ENCODE peak calls at places on chromosome 4, in nine cellular contexts. E is stimulated activated CD4-positive, alpha-beta T cell treated with anti-CD3 and anti-CD28 coated beads, Interleukin-2, amount 100 ng/mL, for 24 hours; Q is MG63; O is HCEC 1CT; B is AML-193; X is fibroblast of gingiva; S is AG10803; P is omental fat pad; Y is GF-D8. L is an unnamed sample.

GRCh38 chr4:73194064-73194463 is 64.5 kb downstream of the ANKRD17 start:
- DNase-seq in E (no peak), Q (no peak), O (peak; percentile 3), B (no peak), X (no peak), S (no peak), P (no peak), Y (no peak), L (no peak)

GRCh38 chr4:122514671-122515070 is 58.1 kb upstream of the IL2 start:
- DNase-seq in E (no peak), Q (no peak), O (no peak), B (no peak), X (no peak), S (no peak), P (no peak), Y (no peak), L (no peak)

GRCh38 chr4:132572210-132572609 is 576.9 kb upstream of the PCDH10 start:
- DNase-seq in E (no peak), Q (no peak), O (no peak), B (no peak), X (no peak), S (no peak), P (no peak), Y (no peak), L (no peak)

GRCh38 chr4:150176559-150176958 is 98.3 kb downstream of the DCLK2 start:
- DNase-seq in E (no peak), Q (peak; percentile 44), O (no peak), B (no peak), X (peak; percentile 93), S (peak; percentile 96), P (no peak), Y (no peak), L (no peak)

GRCh38 chr4:62320612-62321011 is 1120.5 kb downstream of the ADGRL3 start:
- DNase-seq in E (no peak), Q (no peak), O (no peak), B (no peak), X (no peak), S (no peak), P (no peak), Y (no peak), L (no peak)

GRCh38 chr4:127370495-127371069 is 262.2 kb upstream of the INTU start:
- DNase-seq in E (no peak), Q (peak; percentile 62), O (no peak), B (no peak), X (no peak), S (no peak), P (no peak), Y (peak; percentile 63), L (no peak)

GRCh38 chr4:110643096-110643495 is 20.2 kb upstream of the PITX2 start:
- DNase-seq in E (no peak), Q (no peak), O (no peak), B (no peak), X (no peak), S (no peak), P (no peak), Y (no peak), L (no peak)

GRCh38 chr4:8940792-8941491 is 69.3 kb upstream of the HMX1 start:
- DNase-seq in E (no peak), Q (no peak), O (no peak), B (no peak), X (no peak), S (no peak), P (no peak), Y (no peak), L (no peak)

GRCh38 chr4:158193171-158193749 is 17.0 kb upstream of the TMEM144 start:
- DNase-seq in E (no peak), Q (no peak), O (peak; percentile 5), B (peak; percentile 57), X (no peak), S (peak; percentile 20), P (no peak), Y (no peak), L (no peak)

GRCh38 chr4:1746265-1746691 is 25.0 kb downstream of the TACC3 start:
- DNase-seq in E (peak; percentile 88), Q (peak; percentile 52), O (peak; percentile 34), B (peak; percentile 44), X (peak; percentile 50), S (peak; percentile 53), P (peak; percentile 46), Y (no peak), L (no peak)